ENCODE peak calls at places on chromosome 12, in four cellular contexts. A is NCI-H2081, X is esophagus squamous epithelium, I is Daoy. P is an unnamed sample.

GRCh38 chr12:80766897-80767296 is 50.2 kb downstream of the MYF5 start:
- DNase-seq in I (no peak), X (no peak), A (no peak), P (no peak)

GRCh38 chr12:8847435-8847834 is 25.0 kb downstream of the A2ML1 start:
- DNase-seq in A (no peak), I (no peak), X (no peak), P (no peak)

GRCh38 chr12:75783093-75783877 is 248.3 kb downstream of the PHLDA1 start:
- DNase-seq in I (no peak), X (no peak), A (no peak), P (no peak)

GRCh38 chr12:100141666-100141997 is 1.0 kb downstream of the BLTP3B start:
- DNase-seq in A (no peak), I (peak), X (no peak), P (peak)

GRCh38 chr12:54304187-54304810 is 3.5 kb upstream of the NFE2 start:
- DNase-seq in I (peak), A (no peak), X (peak), P (no peak)

GRCh38 chr12:29519585-29520182 is 22.2 kb upstream of the OVCH1 start:
- DNase-seq in X (no peak), A (no peak), I (peak), P (no peak)

GRCh38 chr12:52250048-52250990 is 17.3 kb downstream of the KRT7 start:
- DNase-seq in A (no peak), I (no peak), X (no peak), P (no peak)

GRCh38 chr12:62537544-62537943 is 70.9 kb downstream of the MON2 start:
- DNase-seq in X (no peak), I (peak), A (no peak), P (peak)

GRCh38 chr12:11675952-11676505 is 26.6 kb downstream of the ETV6 start:
- DNase-seq in X (no peak), I (no peak), A (no peak), P (no peak)

GRCh38 chr12:304815-305214 is 42.2 kb upstream of the SLC6A13 start:
- DNase-seq in A (no peak), X (no peak), I (no peak), P (no peak)

GRCh38 chr12:72338437-72338836 is 66.3 kb downstream of the TRHDE start:
- DNase-seq in I (no peak), A (no peak), X (no peak), P (no peak)

GRCh38 chr12:108333898-108334699 is 5.0 kb downstream of the CMKLR1 start:
- DNase-seq in A (no peak), X (no peak), I (peak), P (no peak)

GRCh38 chr12:19970116-19970515 is 398.2 kb upstream of the PDE3A start:
- DNase-seq in A (no peak), X (no peak), I (peak), P (no peak)

GRCh38 chr12:49899921-49900320 is 3.8 kb downstream of the FAIM2 start:
- DNase-seq in X (no peak), I (no peak), A (no peak), P (no peak)

GRCh38 chr12:24034160-24034559 is 84.7 kb upstream of the SOX5 start:
- DNase-seq in X (no peak), I (peak), A (no peak), P (no peak)

GRCh38 chr12:59624732-59625455 is 29.1 kb downstream of the SLC16A7 start:
- DNase-seq in X (no peak), A (no peak), I (no peak), P (no peak)

GRCh38 chr12:104304261-104305004 is 894 bp downstream of the EID3 start:
- DNase-seq in I (no peak), X (no peak), A (no peak), P (no peak)